ENCODE peak calls at places on chromosome X, in nine cellular contexts. R is sigmoid colon, F is K562, A is GM12878, N is upper lobe of left lung, G is HepG2, S is stomach, Z is transverse colon, K is H1. C is an unnamed sample.

GRCh38 chrX:20461576-20461975 is 194.9 kb upstream of the RPS6KA3 start:
- DNase-seq in F (no peak), R (no peak), G (no peak), Z (no peak), K (no peak), N (no peak), S (no peak), A (no peak), C (no peak)

GRCh38 chrX:140034916-140035315 is 69.6 kb upstream of the CXorf66 start:
- DNase-seq in R (no peak), A (no peak), G (no peak), F (no peak), S (no peak), Z (no peak), N (no peak), K (no peak), C (no peak)

GRCh38 chrX:1391707-1392375 is at the start of gene SLC25A6:
- DNase-seq in Z (peak; percentile 99), N (peak; percentile 100), F (peak; percentile 86), G (peak; percentile 92), R (peak; percentile 99), A (peak; percentile 88), K (peak; percentile 94), S (peak; percentile 99), C (peak; percentile 99)

GRCh38 chrX:140507982-140508305 is 3.1 kb upstream of the SOX3 start:
- DNase-seq in A (no peak), K (no peak), N (no peak), R (no peak), G (no peak), Z (no peak), F (no peak), S (no peak), C (no peak)

GRCh38 chrX:138917781-138918180 is 206.3 kb upstream of the FGF13 start:
- DNase-seq in Z (no peak), F (no peak), G (no peak), K (no peak), S (no peak), R (no peak), N (no peak), A (no peak), C (no peak)

GRCh38 chrX:17984415-17984814 is 123.3 kb upstream of the RAI2 start:
- DNase-seq in S (no peak), N (no peak), G (no peak), Z (no peak), F (no peak), K (no peak), A (no peak), R (no peak), C (no peak)

GRCh38 chrX:7146026-7146702 is 1.3 kb upstream of the STS start:
- DNase-seq in A (no peak), Z (no peak), S (no peak), R (no peak), K (no peak), G (no peak), F (no peak), N (no peak), C (no peak)

GRCh38 chrX:139936259-139936658 is 3.4 kb upstream of the ATP11C start:
- DNase-seq in G (no peak), F (no peak), R (no peak), A (no peak), N (no peak), K (no peak), S (no peak), Z (no peak), C (no peak)

GRCh38 chrX:65755786-65756185 is 88.3 kb downstream of the MSN start:
- DNase-seq in A (no peak), F (no peak), Z (no peak), R (no peak), S (no peak), K (no peak), N (no peak), G (no peak), C (no peak)

GRCh38 chrX:97860206-97860605 is 976.5 kb downstream of the RPA4 start:
- DNase-seq in N (no peak), K (no peak), S (no peak), G (no peak), A (no peak), F (no peak), Z (no peak), R (no peak), C (no peak)

GRCh38 chrX:24014388-24015018 is 12.5 kb downstream of the KLHL15 start:
- DNase-seq in S (no peak), Z (no peak), K (no peak), N (no peak), F (no peak), R (no peak), A (peak; percentile 45), G (no peak), C (no peak)

DNA sequence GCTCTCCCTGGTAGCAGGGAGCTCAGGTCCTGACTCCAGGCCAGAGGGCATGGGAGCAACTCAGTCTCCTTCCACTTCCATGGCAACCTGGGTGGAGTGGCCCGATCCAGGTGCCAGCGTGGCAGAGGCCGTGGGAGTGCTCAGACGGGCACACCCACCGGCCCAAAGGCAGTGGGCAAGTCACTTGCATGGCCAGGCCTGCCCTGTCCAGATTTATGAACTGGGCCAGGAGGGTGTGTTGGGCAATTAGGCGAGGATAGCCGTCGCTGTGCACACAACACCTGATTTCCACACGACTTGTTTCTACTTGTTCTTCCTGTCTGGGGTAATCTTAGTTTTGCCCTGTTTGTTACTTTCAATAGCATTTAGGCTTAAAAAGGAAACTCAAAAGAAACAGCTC is 55.5 kb upstream of the NYX start:
- DNase-seq in N (no peak), S (peak; percentile 57), Z (peak; percentile 76), A (no peak), F (no peak), G (no peak), K (no peak), R (no peak), C (no peak)
- TF ChIP-seq POLR2AphosphoS5 in N (no peak), S (peak; percentile 14), Z (peak; percentile 66), A (no peak), F (no peak), G (no peak), K (no peak), R (no peak), C (no peak)

GRCh38 chrX:154370300-154370881 is 4.0 kb downstream of the FLNA start:
- DNase-seq in N (peak; percentile 88), A (no peak), R (no peak), F (peak; percentile 32), S (no peak), K (no peak), Z (no peak), G (no peak), C (no peak)

GRCh38 chrX:154369453-154370299 is 4.8 kb downstream of the FLNA start:
- DNase-seq in G (peak; percentile 87), Z (peak; percentile 64), N (peak; percentile 85), R (peak; percentile 96), A (peak; percentile 25), F (peak; percentile 59), S (no peak), K (no peak), C (peak; percentile 86)

GRCh38 chrX:154367474-154368308 is 6.7 kb downstream of the FLNA start:
- DNase-seq in S (no peak), G (no peak), R (no peak), F (no peak), A (no peak), K (no peak), N (peak; percentile 52), Z (no peak), C (no peak)

GRCh38 chrX:154366666-154367055 is 7.8 kb downstream of the FLNA start:
- DNase-seq in A (no peak), F (no peak), G (no peak), N (peak; percentile 39), R (no peak), Z (no peak), S (no peak), K (no peak), C (no peak)

GRCh38 chrX:154368630-154369452 is 5.6 kb downstream of the FLNA start:
- DNase-seq in Z (peak; percentile 75), K (no peak), N (peak; percentile 86), F (peak; percentile 78), S (peak; percentile 61), G (peak; percentile 66), R (peak; percentile 92), A (peak; percentile 60), C (peak; percentile 91)
- H3K4me3 ChIP-seq in Z (peak overlapping the region; percentile 28), K (peak overlapping the region; percentile 43), N (peak overlapping the region; percentile 88), F (peak overlapping the region; percentile 89), S (peak overlapping the region; percentile 59), G (peak overlapping the region; percentile 80), R (peak overlapping the region; percentile 77), A (peak overlapping the region; percentile 88), C (peak overlapping the region; percentile 67)

GRCh38 chrX:48573690-48574269 is 504 bp upstream of the RBM3 start:
- DNase-seq in S (peak; percentile 30), Z (peak; percentile 29), N (peak; percentile 56), A (no peak), G (no peak), R (peak; percentile 75), F (peak; percentile 63), K (no peak), C (no peak)

GRCh38 chrX:48574270-48575266 is at the start of gene RBM3:
- DNase-seq in N (peak; percentile 97), Z (peak; percentile 94), F (peak; percentile 91), G (peak; percentile 82), R (peak; percentile 97), S (peak; percentile 91), K (peak; percentile 71), A (peak; percentile 83), C (peak; percentile 96)

GRCh38 chrX:48578661-48579128 is 4.4 kb downstream of the RBM3 start:
- DNase-seq in Z (no peak), A (no peak), F (no peak), K (no peak), N (no peak), G (no peak), S (no peak), R (no peak), C (no peak)

GRCh38 chrX:48576108-48576507 is 1.8 kb downstream of the RBM3 start:
- DNase-seq in R (no peak), A (no peak), N (no peak), K (no peak), F (peak; percentile 12), Z (no peak), G (no peak), S (no peak), C (no peak)

DNA sequence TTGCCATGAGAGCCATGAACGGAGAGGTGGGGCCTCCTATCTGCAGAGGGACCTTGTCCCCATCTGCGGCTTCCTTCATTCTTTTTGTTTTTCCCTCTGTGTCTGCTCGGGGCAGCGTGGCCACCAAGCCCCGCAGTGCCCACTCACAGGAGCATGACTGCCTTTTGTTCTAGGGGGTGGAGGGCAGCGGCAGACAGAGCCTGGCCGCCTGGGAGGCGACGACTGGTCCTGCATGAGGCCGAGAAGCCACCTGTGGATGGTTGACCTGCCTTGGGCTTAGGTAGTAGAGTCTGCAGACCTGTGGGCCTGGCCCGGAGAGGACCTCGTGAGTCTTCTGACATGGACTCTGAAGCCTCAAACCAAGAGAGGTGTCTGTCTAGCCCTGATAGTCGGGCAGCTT is 1.4 kb downstream of the RBM3 start:
- DNase-seq in A (no peak), Z (no peak), S (no peak), K (no peak), G (no peak), N (peak; percentile 56), F (peak; percentile 31), R (no peak), C (no peak)
- TF ChIP-seq EP300 in A (no peak), Z (no peak), S (no peak), K (no peak), G (no peak), N (no peak), F (no peak), R (no peak), C (no peak)

DNA sequence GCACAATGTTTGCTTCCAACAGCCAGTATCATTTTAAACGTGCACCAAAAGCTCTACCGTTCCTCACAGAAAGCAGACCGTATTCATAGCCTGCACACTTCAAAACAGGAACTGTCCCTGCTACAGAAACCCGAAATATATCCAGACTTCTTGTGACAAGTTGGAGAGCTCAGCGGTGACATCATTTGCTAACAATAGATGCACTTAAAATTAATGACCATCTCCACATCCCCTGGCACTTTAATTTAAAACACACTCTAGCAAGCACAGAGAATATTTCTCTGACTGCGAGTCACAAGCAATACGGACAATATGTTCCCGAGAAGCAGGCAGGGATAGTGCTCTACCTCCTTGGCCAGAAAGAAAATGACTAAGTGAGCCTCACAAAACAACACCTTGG is 2.5 kb downstream of the NYX start:
- DNase-seq in N (no peak), A (no peak), G (no peak), K (no peak), F (no peak), R (no peak), Z (no peak), S (no peak), C (no peak)
- TF ChIP-seq POLR2AphosphoS5 in N (peak; percentile 16), A (no peak), G (no peak), K (no peak), F (no peak), R (peak; percentile 64), Z (peak; percentile 31), S (no peak), C (no peak)